ENCODE peak calls at places on chromosomes 5 and 9, in seven cellular contexts. C, P, Q, A, R, Y and L are unnamed samples.

GRCh38 chr9:128927731-128928411 is 7.1 kb downstream of the PHYHD1 start:
- DNase-seq in C (peak), P (peak), Q (peak), A (peak), R (no peak), Y (no peak), L (peak)

GRCh38 chr5:169978744-169979143 is 1.6 kb downstream of the INSYN2B start:
- DNase-seq in C (peak), P (no peak), Q (no peak), A (no peak), R (no peak), Y (no peak), L (no peak)

GRCh38 chr9:136543830-136544548 is 1.9 kb downstream of the NOTCH1 start:
- DNase-seq in C (no peak), P (no peak), Q (no peak), A (no peak), R (no peak), Y (no peak), L (no peak)

GRCh38 chr5:163189023-163189553 is 248.3 kb upstream of the CCNG1 start:
- DNase-seq in C (no peak), P (no peak), Q (no peak), A (no peak), R (no peak), Y (no peak), L (no peak)

GRCh38 chr5:167219296-167219695 is 1072.1 kb upstream of the WWC1 start:
- DNase-seq in C (no peak), P (no peak), Q (no peak), A (no peak), R (no peak), Y (no peak), L (no peak)

GRCh38 chr5:10760033-10760975 is 730 bp downstream of the DAP start:
- DNase-seq in C (peak), P (peak), Q (no peak), A (no peak), R (no peak), Y (no peak), L (no peak)

GRCh38 chr9:14485366-14485765 is 171.4 kb upstream of the NFIB start:
- DNase-seq in C (peak), P (no peak), Q (no peak), A (no peak), R (no peak), Y (no peak), L (no peak)

GRCh38 chr5:38557309-38557710 is 864 bp upstream of the LIFR start:
- DNase-seq in C (no peak), P (no peak), Q (no peak), A (no peak), R (no peak), Y (no peak), L (no peak)

GRCh38 chr5:19886123-19886921 is 101.7 kb downstream of the CDH18 start:
- DNase-seq in C (peak), P (no peak), Q (no peak), A (peak), R (no peak), Y (peak), L (no peak)

GRCh38 chr5:32027093-32027716 is 146.9 kb downstream of the GOLPH3 start:
- DNase-seq in C (peak), P (no peak), Q (no peak), A (no peak), R (no peak), Y (no peak), L (no peak)